ENCODE peak calls at places on chromosomes 1 and 21, in ten cellular contexts. One of them, this sample, is unnamed.
A peak's percentile ranks its signal among the peaks of the same experiment; 100 is the strongest.

GRCh38 chr1:229070168-229070567 is 200.7 kb upstream of the RAB4A start:
- DNase-seq in mesendoderm: no peak
- DNase-seq in activated CD4-positive, alpha-beta T cell treated with anti-CD3 and anti-CD28 coated beads, Interleukin-2, amount 10 ng/mL, durations not matched to agents 7 days and 5 days: no peak
- DNase-seq in central memory CD4-positive, alpha-beta T cell: no peak
- DNase-seq in Caki2: no peak
- DNase-seq in amniotic stem cell: peak; percentile 35
- DNase-seq in AG10803: peak; percentile 52
- DNase-seq in NCI-H460: peak; percentile 75
- DNase-seq in Karpas-422: no peak
- DNase-seq in SJSA1: peak; percentile 94
- DNase-seq in this sample: peak; percentile 73

GRCh38 chr21:15063821-15064575 is 802 bp downstream of the NRIP1 start:
- DNase-seq in mesendoderm: peak; percentile 67
- DNase-seq in activated CD4-positive, alpha-beta T cell treated with anti-CD3 and anti-CD28 coated beads, Interleukin-2, amount 10 ng/mL, durations not matched to agents 7 days and 5 days: no peak
- DNase-seq in central memory CD4-positive, alpha-beta T cell: no peak
- DNase-seq in Caki2: peak; percentile 55
- DNase-seq in amniotic stem cell: no peak
- DNase-seq in AG10803: peak; percentile 34
- DNase-seq in NCI-H460: no peak
- DNase-seq in Karpas-422: no peak
- DNase-seq in SJSA1: peak; percentile 64
- DNase-seq in this sample: peak; percentile 58

GRCh38 chr1:9111957-9112356 is 16.9 kb downstream of the GPR157 start:
- DNase-seq in mesendoderm: no peak
- DNase-seq in activated CD4-positive, alpha-beta T cell treated with anti-CD3 and anti-CD28 coated beads, Interleukin-2, amount 10 ng/mL, durations not matched to agents 7 days and 5 days: peak; percentile 28
- DNase-seq in central memory CD4-positive, alpha-beta T cell: no peak
- DNase-seq in Caki2: no peak
- DNase-seq in amniotic stem cell: no peak
- DNase-seq in AG10803: no peak
- DNase-seq in NCI-H460: no peak
- DNase-seq in Karpas-422: no peak
- DNase-seq in SJSA1: no peak
- DNase-seq in this sample: no peak

GRCh38 chr1:215417122-215417521 is 150.0 kb upstream of the KCTD3 start:
- DNase-seq in mesendoderm: no peak
- DNase-seq in activated CD4-positive, alpha-beta T cell treated with anti-CD3 and anti-CD28 coated beads, Interleukin-2, amount 10 ng/mL, durations not matched to agents 7 days and 5 days: no peak
- DNase-seq in central memory CD4-positive, alpha-beta T cell: no peak
- DNase-seq in Caki2: no peak
- DNase-seq in amniotic stem cell: no peak
- DNase-seq in AG10803: no peak
- DNase-seq in NCI-H460: no peak
- DNase-seq in Karpas-422: no peak
- DNase-seq in SJSA1: no peak
- DNase-seq in this sample: no peak

GRCh38 chr1:84344286-84344685 is 42.8 kb downstream of the SAMD13 start:
- DNase-seq in mesendoderm: peak; percentile 10
- DNase-seq in activated CD4-positive, alpha-beta T cell treated with anti-CD3 and anti-CD28 coated beads, Interleukin-2, amount 10 ng/mL, durations not matched to agents 7 days and 5 days: no peak
- DNase-seq in central memory CD4-positive, alpha-beta T cell: no peak
- DNase-seq in Caki2: no peak
- DNase-seq in amniotic stem cell: no peak
- DNase-seq in AG10803: peak; percentile 32
- DNase-seq in NCI-H460: no peak
- DNase-seq in Karpas-422: no peak
- DNase-seq in SJSA1: no peak
- DNase-seq in this sample: peak; percentile 24

GRCh38 chr21:42147386-42148020 is 71.4 kb upstream of the ABCG1 start:
- DNase-seq in mesendoderm: no peak
- DNase-seq in activated CD4-positive, alpha-beta T cell treated with anti-CD3 and anti-CD28 coated beads, Interleukin-2, amount 10 ng/mL, durations not matched to agents 7 days and 5 days: no peak
- DNase-seq in central memory CD4-positive, alpha-beta T cell: no peak
- DNase-seq in Caki2: no peak
- DNase-seq in amniotic stem cell: no peak
- DNase-seq in AG10803: no peak
- DNase-seq in NCI-H460: no peak
- DNase-seq in Karpas-422: no peak
- DNase-seq in SJSA1: no peak
- DNase-seq in this sample: no peak

GRCh38 chr1:63599799-63600198 is 6.6 kb downstream of the PGM1 start:
- DNase-seq in mesendoderm: no peak
- DNase-seq in activated CD4-positive, alpha-beta T cell treated with anti-CD3 and anti-CD28 coated beads, Interleukin-2, amount 10 ng/mL, durations not matched to agents 7 days and 5 days: no peak
- DNase-seq in central memory CD4-positive, alpha-beta T cell: no peak
- DNase-seq in Caki2: no peak
- DNase-seq in amniotic stem cell: no peak
- DNase-seq in AG10803: no peak
- DNase-seq in NCI-H460: no peak
- DNase-seq in Karpas-422: no peak
- DNase-seq in SJSA1: no peak
- DNase-seq in this sample: no peak

GRCh38 chr1:115757286-115757810 is 11.2 kb downstream of the CASQ2 start:
- DNase-seq in mesendoderm: no peak
- DNase-seq in activated CD4-positive, alpha-beta T cell treated with anti-CD3 and anti-CD28 coated beads, Interleukin-2, amount 10 ng/mL, durations not matched to agents 7 days and 5 days: no peak
- DNase-seq in central memory CD4-positive, alpha-beta T cell: no peak
- DNase-seq in Caki2: no peak
- DNase-seq in amniotic stem cell: no peak
- DNase-seq in AG10803: no peak
- DNase-seq in NCI-H460: no peak
- DNase-seq in Karpas-422: no peak
- DNase-seq in SJSA1: no peak
- DNase-seq in this sample: no peak

GRCh38 chr1:68293609-68294353 is 61.5 kb upstream of the WLS start:
- DNase-seq in mesendoderm: peak; percentile 100
- DNase-seq in activated CD4-positive, alpha-beta T cell treated with anti-CD3 and anti-CD28 coated beads, Interleukin-2, amount 10 ng/mL, durations not matched to agents 7 days and 5 days: no peak
- DNase-seq in central memory CD4-positive, alpha-beta T cell: no peak
- DNase-seq in Caki2: no peak
- DNase-seq in amniotic stem cell: peak; percentile 63
- DNase-seq in AG10803: peak; percentile 56
- DNase-seq in NCI-H460: no peak
- DNase-seq in Karpas-422: no peak
- DNase-seq in SJSA1: no peak
- DNase-seq in this sample: peak; percentile 74

GRCh38 chr1:229028509-229028908 is 242.4 kb upstream of the RAB4A start:
- DNase-seq in mesendoderm: no peak
- DNase-seq in activated CD4-positive, alpha-beta T cell treated with anti-CD3 and anti-CD28 coated beads, Interleukin-2, amount 10 ng/mL, durations not matched to agents 7 days and 5 days: no peak
- DNase-seq in central memory CD4-positive, alpha-beta T cell: no peak
- DNase-seq in Caki2: no peak
- DNase-seq in amniotic stem cell: no peak
- DNase-seq in AG10803: no peak
- DNase-seq in NCI-H460: no peak
- DNase-seq in Karpas-422: no peak
- DNase-seq in SJSA1: no peak
- DNase-seq in this sample: no peak